ENCODE peak calls at places on chromosomes 12 and 14, in ten cellular contexts. E, C, V, K, S, O, N, M, Q and F are unnamed samples.
A peak's percentile ranks its signal among the peaks of the same experiment; 100 is the strongest.

GRCh38 chr12:96241484-96242256 is 47.5 kb downstream of the ELK3 start:
- DNase-seq in S (no peak), N (no peak), M (peak; percentile 71), Q (no peak), V (no peak), C (no peak), O (no peak), E (no peak), K (no peak), F (no peak)

GRCh38 chr12:78403681-78404080 is 460.9 kb upstream of the SYT1 start:
- DNase-seq in K (no peak), N (peak; percentile 93), O (no peak), E (no peak), V (no peak), Q (no peak), C (no peak), M (peak; percentile 31), S (no peak), F (no peak)

GRCh38 chr12:67940780-67941243 is 48.4 kb upstream of the IFNG-AS1 start:
- DNase-seq in M (peak; percentile 13), K (no peak), S (no peak), N (no peak), C (no peak), E (no peak), Q (no peak), O (no peak), V (no peak), F (no peak)

GRCh38 chr14:64990291-64990690 is 3.6 kb downstream of the FNTB start:
- DNase-seq in V (no peak), M (no peak), N (no peak), C (no peak), E (no peak), S (no peak), Q (no peak), O (no peak), K (no peak), F (no peak)

GRCh38 chr12:69500631-69501030 is 30.4 kb downstream of the FRS2 start:
- DNase-seq in S (no peak), C (no peak), K (no peak), N (peak; percentile 65), E (no peak), V (no peak), O (no peak), M (no peak), Q (no peak), F (no peak)

GRCh38 chr12:121209629-121210572 is at the start of gene P2RX4:
- DNase-seq in M (peak; percentile 72), O (peak; percentile 41), K (peak; percentile 89), E (peak; percentile 80), V (peak; percentile 95), Q (peak; percentile 82), N (peak; percentile 89), C (peak; percentile 84), S (peak; percentile 87), F (peak; percentile 97)

GRCh38 chr14:104650057-104650980 is 39.1 kb upstream of the INF2 start:
- DNase-seq in S (peak; percentile 85), N (peak; percentile 56), V (peak; percentile 91), Q (peak; percentile 10), O (peak; percentile 34), C (no peak), E (peak; percentile 56), M (peak; percentile 58), K (peak; percentile 76), F (peak; percentile 98)

GRCh38 chr12:23564454-23564853 is 385.0 kb downstream of the SOX5 start:
- DNase-seq in V (peak; percentile 59), C (no peak), K (no peak), E (no peak), Q (no peak), N (no peak), O (no peak), M (no peak), S (peak; percentile 7), F (no peak)

GRCh38 chr14:84064296-84064695 is 1465.6 kb upstream of the FLRT2 start:
- DNase-seq in S (no peak), M (no peak), V (no peak), O (no peak), N (no peak), C (no peak), E (no peak), Q (no peak), K (no peak), F (no peak)

GRCh38 chr14:35669782-35670181 is 135.8 kb downstream of the INSM2 start:
- DNase-seq in K (no peak), C (peak; percentile 79), S (no peak), E (no peak), Q (no peak), O (no peak), M (no peak), N (no peak), V (no peak), F (no peak)

GRCh38 chr14:95190346-95190840 is 33.1 kb upstream of the DICER1 start:
- DNase-seq in Q (no peak), E (no peak), V (no peak), M (no peak), O (no peak), N (no peak), C (no peak), S (no peak), K (no peak), F (no peak)

GRCh38 chr12:88957358-88957757 is 377.1 kb upstream of the KITLG start:
- DNase-seq in E (no peak), V (no peak), Q (no peak), M (no peak), N (peak; percentile 22), C (no peak), O (no peak), S (no peak), K (no peak), F (no peak)

GRCh38 chr12:120590741-120591407 is 9.7 kb upstream of the POP5 start:
- DNase-seq in C (no peak), Q (no peak), M (no peak), E (no peak), O (no peak), N (no peak), K (no peak), V (no peak), S (no peak), F (no peak)

GRCh38 chr12:101969-102878 is 35.7 kb downstream of the IQSEC3 start:
- DNase-seq in E (no peak), M (no peak), K (no peak), O (no peak), C (no peak), S (peak; percentile 64), N (no peak), Q (no peak), V (no peak), F (peak; percentile 63)